ENCODE peak calls at places on chromosomes 13 and 19, in five cellular contexts. One of them, this sample, is unnamed.

GRCh38 chr19:19250196-19250801 is 22.8 kb downstream of the TM6SF2 start:
- DNase-seq in fibroblast of lung: no peak
- DNase-seq in KG1: no peak
- DNase-seq in posterior vena cava: no peak
- DNase-seq in GM04504: no peak
- DNase-seq in this sample: no peak

GRCh38 chr19:54536956-54537355 is 34.3 kb downstream of the LAIR2 start:
- DNase-seq in fibroblast of lung: no peak
- DNase-seq in KG1: no peak
- DNase-seq in posterior vena cava: peak; percentile 37
- DNase-seq in GM04504: no peak
- DNase-seq in this sample: no peak

GRCh38 chr13:50713849-50714248 is 129.6 kb downstream of the DLEU7 start:
- DNase-seq in fibroblast of lung: peak; percentile 98
- DNase-seq in KG1: peak; percentile 73
- DNase-seq in posterior vena cava: no peak
- DNase-seq in GM04504: peak; percentile 73
- DNase-seq in this sample: peak; percentile 87

GRCh38 chr19:14404322-14404721 is 14.8 kb downstream of the DDX39A start:
- DNase-seq in fibroblast of lung: no peak
- DNase-seq in KG1: no peak
- DNase-seq in posterior vena cava: no peak
- DNase-seq in GM04504: no peak
- DNase-seq in this sample: no peak

GRCh38 chr13:109272595-109273325 is 513.6 kb downstream of the IRS2 start:
- DNase-seq in fibroblast of lung: peak; percentile 59
- DNase-seq in KG1: no peak
- DNase-seq in posterior vena cava: no peak
- DNase-seq in GM04504: no peak
- DNase-seq in this sample: no peak

GRCh38 chr13:110714798-110715394 is 1.4 kb downstream of the ING1 start:
- DNase-seq in fibroblast of lung: peak; percentile 41
- DNase-seq in KG1: no peak
- DNase-seq in posterior vena cava: peak; percentile 88
- DNase-seq in GM04504: no peak
- DNase-seq in this sample: peak; percentile 59

GRCh38 chr19:55857149-55857548 is 20.8 kb downstream of the NLRP4 start:
- DNase-seq in fibroblast of lung: no peak
- DNase-seq in KG1: peak; percentile 33
- DNase-seq in posterior vena cava: no peak
- DNase-seq in GM04504: no peak
- DNase-seq in this sample: peak; percentile 1

GRCh38 chr19:41323023-41323422 is 13.1 kb downstream of the CCDC97 start:
- DNase-seq in fibroblast of lung: peak; percentile 77
- DNase-seq in KG1: no peak
- DNase-seq in posterior vena cava: no peak
- DNase-seq in GM04504: no peak
- DNase-seq in this sample: no peak

GRCh38 chr19:3433313-3433712 is 47.0 kb downstream of the SMIM24 start:
- DNase-seq in fibroblast of lung: no peak
- DNase-seq in KG1: no peak
- DNase-seq in posterior vena cava: no peak
- DNase-seq in GM04504: no peak
- DNase-seq in this sample: no peak

GRCh38 chr13:114002009-114002544 is 28.2 kb upstream of the C13orf46 start:
- DNase-seq in fibroblast of lung: no peak
- DNase-seq in KG1: no peak
- DNase-seq in posterior vena cava: peak; percentile 72
- DNase-seq in GM04504: no peak
- DNase-seq in this sample: no peak

GRCh38 chr19:8512991-8513686 is 828 bp downstream of the ZNF414 start:
- DNase-seq in fibroblast of lung: no peak
- DNase-seq in KG1: no peak
- DNase-seq in posterior vena cava: no peak
- DNase-seq in GM04504: no peak
- DNase-seq in this sample: no peak

GRCh38 chr19:10747271-10747670 is 29.4 kb downstream of the DNM2 start:
- DNase-seq in fibroblast of lung: no peak
- DNase-seq in KG1: no peak
- DNase-seq in posterior vena cava: no peak
- DNase-seq in GM04504: no peak
- DNase-seq in this sample: no peak

GRCh38 chr13:103788061-103788652 is 721.9 kb upstream of the SLC10A2 start:
- DNase-seq in fibroblast of lung: no peak
- DNase-seq in KG1: no peak
- DNase-seq in posterior vena cava: no peak
- DNase-seq in GM04504: no peak
- DNase-seq in this sample: no peak

GRCh38 chr19:9673912-9674668 is 810 bp downstream of the ZNF562 start:
- DNase-seq in fibroblast of lung: peak; percentile 35
- DNase-seq in KG1: no peak
- DNase-seq in posterior vena cava: no peak
- DNase-seq in GM04504: no peak
- DNase-seq in this sample: no peak

GRCh38 chr13:21812192-21812626 is 141.3 kb downstream of the FGF9 start:
- DNase-seq in fibroblast of lung: no peak
- DNase-seq in KG1: no peak
- DNase-seq in posterior vena cava: no peak
- DNase-seq in GM04504: no peak
- DNase-seq in this sample: no peak

GRCh38 chr13:59931621-59932020 is 232.1 kb downstream of the DIAPH3 start:
- DNase-seq in fibroblast of lung: no peak
- DNase-seq in KG1: no peak
- DNase-seq in posterior vena cava: no peak
- DNase-seq in GM04504: no peak
- DNase-seq in this sample: no peak

GRCh38 chr13:20363604-20364003 is 131.5 kb upstream of the GJB6 start:
- DNase-seq in fibroblast of lung: peak; percentile 49
- DNase-seq in KG1: no peak
- DNase-seq in posterior vena cava: no peak
- DNase-seq in GM04504: no peak
- DNase-seq in this sample: no peak

GRCh38 chr19:3357731-3358391 is 8.5 kb upstream of the NFIC start:
- DNase-seq in fibroblast of lung: no peak
- DNase-seq in KG1: no peak
- DNase-seq in posterior vena cava: no peak
- DNase-seq in GM04504: no peak
- DNase-seq in this sample: no peak

GRCh38 chr13:101965096-101965495 is 436.8 kb downstream of the FGF14 start:
- DNase-seq in fibroblast of lung: no peak
- DNase-seq in KG1: no peak
- DNase-seq in posterior vena cava: no peak
- DNase-seq in GM04504: no peak
- DNase-seq in this sample: no peak

GRCh38 chr13:51913421-51914136 is 51.8 kb downstream of the CCDC70 start:
- DNase-seq in fibroblast of lung: no peak
- DNase-seq in KG1: no peak
- DNase-seq in posterior vena cava: peak; percentile 23
- DNase-seq in GM04504: no peak
- DNase-seq in this sample: no peak

GRCh38 chr13:76667551-76667950 is 218.7 kb downstream of the KCTD12 start:
- DNase-seq in fibroblast of lung: peak; percentile 42
- DNase-seq in KG1: no peak
- DNase-seq in posterior vena cava: no peak
- DNase-seq in GM04504: peak; percentile 51
- DNase-seq in this sample: peak; percentile 63

GRCh38 chr19:49152218-49152550 is 3.0 kb downstream of the HRC start:
- DNase-seq in fibroblast of lung: no peak
- DNase-seq in KG1: no peak
- DNase-seq in posterior vena cava: no peak
- DNase-seq in GM04504: no peak
- DNase-seq in this sample: no peak

GRCh38 chr19:11814707-11815050 is 606 bp downstream of the ZNF440 start:
- DNase-seq in fibroblast of lung: peak; percentile 42
- DNase-seq in KG1: no peak
- DNase-seq in posterior vena cava: no peak
- DNase-seq in GM04504: no peak
- DNase-seq in this sample: no peak

GRCh38 chr19:12723383-12723642 is 419 bp downstream of the TNPO2 start:
- DNase-seq in fibroblast of lung: peak; percentile 12
- DNase-seq in KG1: no peak
- DNase-seq in posterior vena cava: no peak
- DNase-seq in GM04504: no peak
- DNase-seq in this sample: no peak

GRCh38 chr13:65966991-65967451 is 1263.1 kb downstream of the PCDH9 start:
- DNase-seq in fibroblast of lung: peak; percentile 36
- DNase-seq in KG1: no peak
- DNase-seq in posterior vena cava: no peak
- DNase-seq in GM04504: no peak
- DNase-seq in this sample: no peak

GRCh38 chr13:107993239-107993948 is 221.9 kb downstream of the LIG4 start:
- DNase-seq in fibroblast of lung: peak; percentile 2
- DNase-seq in KG1: no peak
- DNase-seq in posterior vena cava: no peak
- DNase-seq in GM04504: no peak
- DNase-seq in this sample: no peak

GRCh38 chr19:7772752-7773291 is 9.8 kb downstream of the CLEC4M start:
- DNase-seq in fibroblast of lung: peak; percentile 60
- DNase-seq in KG1: peak; percentile 29
- DNase-seq in posterior vena cava: no peak
- DNase-seq in GM04504: no peak
- DNase-seq in this sample: no peak

GRCh38 chr13:89383891-89384290 is 1712.7 kb downstream of the SLITRK5 start:
- DNase-seq in fibroblast of lung: no peak
- DNase-seq in KG1: no peak
- DNase-seq in posterior vena cava: no peak
- DNase-seq in GM04504: no peak
- DNase-seq in this sample: no peak

GRCh38 chr13:79404985-79405384 is 1.1 kb downstream of the RBM26 start:
- DNase-seq in fibroblast of lung: peak; percentile 23
- DNase-seq in KG1: no peak
- DNase-seq in posterior vena cava: no peak
- DNase-seq in GM04504: no peak
- DNase-seq in this sample: no peak

GRCh38 chr13:96946709-96947311 is 47.5 kb downstream of the OXGR1 start:
- DNase-seq in fibroblast of lung: no peak
- DNase-seq in KG1: no peak
- DNase-seq in posterior vena cava: no peak
- DNase-seq in GM04504: no peak
- DNase-seq in this sample: no peak

GRCh38 chr19:13103961-13104847 is 1.5 kb upstream of the LYL1 start:
- DNase-seq in fibroblast of lung: no peak
- DNase-seq in KG1: peak; percentile 91
- DNase-seq in posterior vena cava: peak; percentile 92
- DNase-seq in GM04504: no peak
- DNase-seq in this sample: peak; percentile 98

GRCh38 chr13:35994131-35994966 is 136.8 kb downstream of the DCLK1 start:
- DNase-seq in fibroblast of lung: peak; percentile 97
- DNase-seq in KG1: no peak
- DNase-seq in posterior vena cava: no peak
- DNase-seq in GM04504: peak; percentile 89
- DNase-seq in this sample: no peak

GRCh38 chr13:42445354-42445753 is 128.6 kb upstream of the TNFSF11 start:
- DNase-seq in fibroblast of lung: no peak
- DNase-seq in KG1: no peak
- DNase-seq in posterior vena cava: no peak
- DNase-seq in GM04504: no peak
- DNase-seq in this sample: no peak

GRCh38 chr13:98954313-98954712 is 23.6 kb downstream of the DOCK9 start:
- DNase-seq in fibroblast of lung: no peak
- DNase-seq in KG1: no peak
- DNase-seq in posterior vena cava: no peak
- DNase-seq in GM04504: no peak
- DNase-seq in this sample: no peak

GRCh38 chr13:112103971-112104872 is 37.3 kb downstream of the SOX1 start:
- DNase-seq in fibroblast of lung: no peak
- DNase-seq in KG1: no peak
- DNase-seq in posterior vena cava: no peak
- DNase-seq in GM04504: no peak
- DNase-seq in this sample: no peak

GRCh38 chr19:1511989-1512338 is 855 bp downstream of the ADAMTSL5 start:
- DNase-seq in fibroblast of lung: no peak
- DNase-seq in KG1: no peak
- DNase-seq in posterior vena cava: no peak
- DNase-seq in GM04504: no peak
- DNase-seq in this sample: no peak

GRCh38 chr13:52016296-52016695 is 4.1 kb downstream of the ALG11 start:
- DNase-seq in fibroblast of lung: no peak
- DNase-seq in KG1: no peak
- DNase-seq in posterior vena cava: no peak
- DNase-seq in GM04504: no peak
- DNase-seq in this sample: no peak

GRCh38 chr19:18317998-18318800 is 4.7 kb downstream of the LSM4 start:
- DNase-seq in fibroblast of lung: no peak
- DNase-seq in KG1: peak; percentile 61
- DNase-seq in posterior vena cava: no peak
- DNase-seq in GM04504: no peak
- DNase-seq in this sample: peak; percentile 95

GRCh38 chr19:2167896-2168618 is 4.3 kb downstream of the DOT1L start:
- DNase-seq in fibroblast of lung: peak; percentile 61
- DNase-seq in KG1: peak; percentile 66
- DNase-seq in posterior vena cava: peak; percentile 92
- DNase-seq in GM04504: no peak
- DNase-seq in this sample: peak; percentile 81

This sample was measured in GDM1.